ENCODE peak calls at places on chromosomes 3 and 15, in six cellular contexts. D is IMR-90, T is H9, R is mesenchymal stem cell, U is H1, M is trophoblast cell. J is an unnamed sample.

GRCh38 chr3:4904801-4905695 is 74.2 kb upstream of the BHLHE40 start:
- DNase-seq in D (peak), T (no peak), R (peak), U (no peak), M (no peak), J (no peak)

GRCh38 chr3:62990704-62991413 is 115.6 kb upstream of the CADPS start:
- DNase-seq in D (no peak), T (no peak), R (no peak), U (no peak), M (no peak), J (no peak)

GRCh38 chr15:66912001-66912400 is 153.4 kb upstream of the SMAD3 start:
- DNase-seq in D (no peak), T (peak), R (no peak), U (no peak), M (no peak), J (no peak)

GRCh38 chr15:84874991-84875390 is 9.5 kb upstream of the SLC28A1 start:
- DNase-seq in D (no peak), T (no peak), R (no peak), U (no peak), M (no peak), J (no peak)

GRCh38 chr15:101114610-101115009 is 137.2 kb downstream of the CHSY1 start:
- DNase-seq in D (no peak), T (peak), R (no peak), U (no peak), M (no peak), J (no peak)

GRCh38 chr3:155701882-155702465 is 42.9 kb downstream of the PLCH1 start:
- DNase-seq in D (peak), T (no peak), R (peak), U (no peak), M (no peak), J (peak)

GRCh38 chr15:70140543-70141375 is 43.0 kb upstream of the TLE3 start:
- DNase-seq in D (peak), T (peak), R (peak), U (peak), M (peak), J (no peak)

GRCh38 chr3:152909180-152909883 is 74.4 kb downstream of the P2RY1 start:
- DNase-seq in D (peak), T (no peak), R (peak), U (no peak), M (no peak), J (no peak)

GRCh38 chr3:157089455-157090221 is 70.3 kb downstream of the CCNL1 start:
- DNase-seq in D (peak), T (no peak), R (peak), U (no peak), M (peak), J (no peak)

GRCh38 chr3:40057077-40057476 is 247.7 kb downstream of the MYRIP start:
- DNase-seq in D (no peak), T (no peak), R (no peak), U (no peak), M (no peak), J (no peak)

GRCh38 chr3:187821616-187822317 is 76.5 kb upstream of the BCL6 start:
- DNase-seq in D (no peak), T (no peak), R (peak), U (no peak), M (no peak), J (no peak)

GRCh38 chr15:59722451-59722850 is 33.3 kb upstream of the BNIP2 start:
- DNase-seq in D (no peak), T (no peak), R (no peak), U (no peak), M (no peak), J (no peak)

GRCh38 chr3:46947981-46948791 is 28.4 kb downstream of the CCDC12 start:
- DNase-seq in D (peak), T (no peak), R (peak), U (no peak), M (peak), J (no peak)

GRCh38 chr3:5006755-5007202 is 27.5 kb downstream of the BHLHE40 start:
- DNase-seq in D (no peak), T (no peak), R (peak), U (no peak), M (peak), J (no peak)

GRCh38 chr3:151924753-151925152 is 51.3 kb downstream of the SUCNR1 start:
- DNase-seq in D (no peak), T (no peak), R (no peak), U (no peak), M (no peak), J (no peak)

GRCh38 chr3:177465243-177465642 is 268.0 kb upstream of the TBL1XR1 start:
- DNase-seq in D (no peak), T (no peak), R (no peak), U (no peak), M (no peak), J (no peak)

GRCh38 chr3:57864853-57865252 is 108.7 kb downstream of the SLMAP start:
- DNase-seq in D (peak), T (no peak), R (peak), U (no peak), M (no peak), J (no peak)

GRCh38 chr3:38644662-38645053 is 4.8 kb downstream of the SCN5A start:
- DNase-seq in D (no peak), T (no peak), R (no peak), U (no peak), M (no peak), J (no peak)

GRCh38 chr15:49985463-49985862 is 133.6 kb downstream of the ATP8B4 start:
- DNase-seq in D (no peak), T (no peak), R (no peak), U (no peak), M (no peak), J (no peak)

GRCh38 chr15:42133892-42134502 is 22.4 kb downstream of the PLA2G4F start:
- DNase-seq in D (peak), T (peak), R (peak), U (peak), M (peak), J (no peak)

GRCh38 chr3:177213806-177214528 is 16.7 kb upstream of the TBL1XR1 start:
- DNase-seq in D (no peak), T (no peak), R (no peak), U (no peak), M (no peak), J (no peak)

GRCh38 chr15:59885832-59886231 is 118.3 kb upstream of the FOXB1 start:
- DNase-seq in D (no peak), T (no peak), R (no peak), U (no peak), M (no peak), J (no peak)

GRCh38 chr3:99710094-99710493 is 71.7 kb downstream of the COL8A1 start:
- DNase-seq in D (no peak), T (no peak), R (no peak), U (no peak), M (no peak), J (no peak)

GRCh38 chr3:57959407-57960173 is 48.6 kb upstream of the FLNB start:
- DNase-seq in D (peak), T (no peak), R (no peak), U (no peak), M (peak), J (no peak)

GRCh38 chr3:47250309-47251060 is 32.1 kb downstream of the KIF9 start:
- DNase-seq in D (peak), T (peak), R (peak), U (no peak), M (peak), J (peak)

GRCh38 chr15:55552926-55553325 is 35.2 kb downstream of the PYGO1 start:
- DNase-seq in D (peak), T (peak), R (peak), U (no peak), M (peak), J (no peak)

GRCh38 chr15:100766225-100767001 is 113.2 kb upstream of the ALDH1A3 start:
- DNase-seq in D (no peak), T (no peak), R (no peak), U (no peak), M (no peak), J (no peak)

GRCh38 chr3:114942773-114943172 is 204.3 kb downstream of the ZBTB20 start:
- DNase-seq in D (no peak), T (no peak), R (no peak), U (no peak), M (no peak), J (no peak)

GRCh38 chr15:27993996-27994775 is 104.9 kb downstream of the OCA2 start:
- DNase-seq in D (no peak), T (no peak), R (no peak), U (no peak), M (no peak), J (no peak)

GRCh38 chr3:71517206-71517855 is 66.2 kb downstream of the FOXP1 start:
- DNase-seq in D (no peak), T (no peak), R (no peak), U (no peak), M (peak), J (no peak)

GRCh38 chr3:159185443-159186050 is 383.7 kb downstream of the MFSD1 start:
- DNase-seq in D (no peak), T (no peak), R (no peak), U (no peak), M (no peak), J (no peak)

GRCh38 chr3:69791919-69792399 is 52.7 kb downstream of the MITF start:
- DNase-seq in D (peak), T (no peak), R (peak), U (no peak), M (peak), J (no peak)

GRCh38 chr3:136070334-136070733 is 104.8 kb downstream of the PPP2R3A start:
- DNase-seq in D (peak), T (no peak), R (peak), U (no peak), M (peak), J (no peak)

GRCh38 chr3:117910820-117911524 is 1123.7 kb downstream of the IGSF11 start:
- DNase-seq in D (no peak), T (peak), R (no peak), U (no peak), M (no peak), J (no peak)

GRCh38 chr3:185825639-185826481 is 1.0 kb upstream of the IGF2BP2 start:
- DNase-seq in D (peak), T (peak), R (peak), U (no peak), M (peak), J (peak)

DNA sequence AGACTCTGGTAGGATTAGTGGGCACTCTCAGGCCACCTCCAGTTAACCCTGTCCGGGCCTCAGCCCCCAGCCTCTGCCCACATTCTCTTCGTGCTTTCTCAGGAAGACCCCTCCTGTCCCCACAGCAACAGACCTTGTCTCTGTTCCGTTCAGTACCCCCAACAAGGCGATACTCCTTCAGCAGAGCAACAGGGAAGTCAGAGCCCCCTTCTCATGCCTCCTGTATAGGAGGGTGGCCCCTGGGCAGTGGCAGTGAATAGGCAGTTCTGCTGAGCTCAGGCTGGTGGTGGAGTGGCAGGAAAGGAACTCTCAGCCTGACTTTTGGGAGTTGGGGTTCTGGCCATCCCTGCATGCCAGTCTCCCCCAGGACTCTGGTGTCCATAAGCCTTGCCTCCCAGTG is 513 bp downstream of the SEMA3B start:
- DNase-seq in D (no peak), T (no peak), R (no peak), U (no peak), M (no peak), J (no peak)
- H3K27ac ChIP-seq in D (peak), T (no peak), R (no peak), U (no peak), M (no peak), J (no peak)

GRCh38 chr3:165188452-165188851 is 7.7 kb downstream of the SLITRK3 start:
- DNase-seq in D (no peak), T (no peak), R (no peak), U (no peak), M (no peak), J (no peak)
- H3K9ac ChIP-seq in D (no peak), T (no peak), R (no peak), U (no peak), M (no peak), J (no peak)

DNA sequence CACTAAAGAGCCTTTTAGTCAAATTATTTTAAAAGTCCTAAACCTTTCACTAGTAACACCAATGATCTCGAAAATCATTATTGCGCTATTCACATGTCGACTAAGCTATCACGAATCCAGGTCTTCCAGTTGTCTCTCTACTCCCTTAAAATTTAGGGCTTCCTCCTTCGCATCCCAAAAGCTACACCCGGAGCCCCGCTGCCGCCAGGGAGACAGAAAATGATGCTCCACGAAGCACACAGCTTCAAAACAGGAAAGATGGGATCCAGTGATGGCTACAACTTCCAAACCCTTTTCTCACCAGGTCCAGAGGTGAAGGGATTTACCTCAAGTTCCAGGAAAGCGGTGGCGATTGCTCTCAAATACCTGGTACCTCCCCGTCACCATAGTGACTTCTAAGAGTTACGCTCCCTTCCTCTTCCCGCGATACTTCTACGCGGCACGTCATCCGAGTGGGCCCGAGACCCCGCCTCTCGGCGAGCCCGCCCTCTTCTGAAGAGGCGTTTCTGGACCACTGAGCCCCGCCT is at the start of gene IFT80:
- DNase-seq in D (peak), T (peak), R (peak), U (peak), M (peak), J (peak)
- H2BK120ac ChIP-seq in D (peak), T (no peak), R (peak), U (no peak), M (peak), J (peak)

GRCh38 chr3:129026728-129027543 is 25.8 kb downstream of the EFCC1 start:
- DNase-seq in D (peak), T (peak), R (peak), U (peak), M (peak), J (peak)
- H3K27ac ChIP-seq in D (no peak), T (no peak), R (no peak), U (no peak), M (no peak), J (no peak)

GRCh38 chr3:158104346-158105020 is 1.7 kb downstream of the SHOX2 start:
- DNase-seq in D (no peak), T (no peak), R (peak), U (no peak), M (no peak), J (no peak)
- H3K9ac ChIP-seq in D (no peak), T (no peak), R (peak), U (no peak), M (no peak), J (no peak)

DNA sequence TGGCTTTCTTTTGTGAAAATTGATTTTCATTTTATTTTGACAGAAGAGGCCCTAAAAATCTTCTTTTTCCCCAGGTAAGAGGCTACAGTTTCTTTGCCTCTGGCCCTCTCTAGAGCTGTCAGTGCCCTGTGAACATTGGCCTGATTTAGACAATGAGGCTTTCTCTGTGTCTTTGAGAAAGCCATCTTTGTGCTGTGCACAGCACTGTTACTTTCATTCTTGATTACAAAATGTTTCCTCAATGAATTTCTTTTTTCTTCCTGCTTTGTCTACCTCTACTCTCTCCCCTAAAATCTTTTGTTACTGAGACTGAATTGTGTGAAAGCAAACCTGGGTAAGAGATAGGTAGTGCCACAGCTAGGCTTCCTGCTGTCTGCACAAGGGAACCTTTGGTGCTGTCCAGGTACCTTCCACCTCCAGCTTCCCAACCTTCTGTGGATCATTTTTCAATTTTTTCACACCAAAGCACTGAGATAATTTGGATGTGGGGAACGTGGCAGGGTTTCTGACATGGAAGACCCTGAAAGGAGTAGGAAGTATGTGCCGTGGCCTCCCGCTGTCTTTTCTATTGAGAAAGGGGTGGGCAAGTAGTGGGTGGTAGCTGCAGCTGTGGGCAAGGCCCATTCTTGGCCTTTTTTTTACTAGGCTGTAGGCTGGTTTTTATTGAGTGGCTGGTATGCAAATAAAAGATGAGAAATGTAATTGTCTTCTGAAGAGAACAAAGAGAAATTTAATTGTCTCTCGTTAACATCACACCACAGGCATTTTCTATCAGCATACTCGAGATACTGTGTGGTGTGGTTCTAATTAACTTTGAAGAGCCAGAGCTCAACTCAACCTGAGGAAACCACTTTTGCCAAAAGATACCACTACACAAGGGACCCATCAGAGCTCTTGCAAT is 21.0 kb downstream of the RAB8B start:
- DNase-seq in D (no peak), T (peak), R (no peak), U (no peak), M (no peak), J (no peak)
- H2BK120ac ChIP-seq in D (no peak), T (no peak), R (no peak), U (no peak), M (no peak), J (no peak)

GRCh38 chr3:26068890-26069289 is 279.0 kb downstream of the OXSM start:
- DNase-seq in D (no peak), T (no peak), R (no peak), U (no peak), M (no peak), J (no peak)

GRCh38 chr3:26074080-26074479 is 284.2 kb downstream of the OXSM start:
- DNase-seq in D (no peak), T (no peak), R (no peak), U (no peak), M (no peak), J (no peak)

DNA sequence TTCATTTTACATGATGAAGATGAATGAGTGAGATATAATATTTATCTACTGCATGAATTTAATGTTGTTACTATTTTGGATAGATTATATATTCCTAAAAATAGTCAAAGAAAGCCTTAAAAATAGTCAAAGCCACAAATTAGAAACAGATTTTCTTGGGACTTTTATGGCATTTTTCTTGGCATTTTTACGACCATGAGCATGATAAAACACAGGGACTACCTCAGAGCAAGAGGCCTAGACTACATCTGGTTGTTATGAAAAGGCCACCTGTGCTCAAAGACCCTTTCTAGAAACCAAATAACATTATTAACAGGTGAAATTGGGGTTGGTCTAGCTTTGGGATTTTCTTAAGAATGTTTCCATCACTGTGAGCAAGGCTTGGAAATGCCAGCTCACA is 281.0 kb downstream of the OXSM start:
- DNase-seq in D (no peak), T (no peak), R (no peak), U (no peak), M (no peak), J (no peak)
- H3K27ac ChIP-seq in D (no peak), T (no peak), R (no peak), U (no peak), M (no peak), J (no peak)

DNA sequence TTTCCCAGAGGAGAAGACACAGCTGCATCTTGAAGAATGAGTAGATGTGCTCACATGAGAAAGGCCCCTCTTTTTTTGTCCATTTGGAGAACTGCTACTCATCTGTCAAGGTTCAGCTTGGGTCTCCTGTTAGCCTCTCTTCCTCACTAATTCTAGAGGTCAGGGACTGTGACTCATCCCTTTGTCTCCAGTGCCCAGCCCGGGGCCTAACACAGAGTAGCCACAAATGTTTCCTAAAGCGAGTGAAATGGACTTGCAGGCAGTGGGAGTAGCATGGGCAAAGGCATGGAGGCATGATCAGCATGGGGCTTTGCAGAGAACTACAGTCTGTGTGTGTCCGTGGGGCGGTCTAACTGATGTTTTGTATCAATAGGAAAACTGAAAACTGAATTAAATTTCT is 33.9 kb upstream of the MRPS22 start:
- DNase-seq in D (no peak), T (no peak), R (peak), U (no peak), M (peak), J (no peak)
- H3K9ac ChIP-seq in D (no peak), T (no peak), R (peak), U (no peak), M (no peak), J (no peak)

GRCh38 chr3:8110966-8111798 is 390.4 kb upstream of the LMCD1 start:
- DNase-seq in D (peak), T (peak), R (peak), U (peak), M (no peak), J (peak)

GRCh38 chr3:8113649-8114048 is 388.0 kb upstream of the LMCD1 start:
- DNase-seq in D (no peak), T (peak), R (no peak), U (no peak), M (no peak), J (no peak)
- H2BK120ac ChIP-seq in D (no peak), T (no peak), R (no peak), U (peak), M (no peak), J (no peak)

DNA sequence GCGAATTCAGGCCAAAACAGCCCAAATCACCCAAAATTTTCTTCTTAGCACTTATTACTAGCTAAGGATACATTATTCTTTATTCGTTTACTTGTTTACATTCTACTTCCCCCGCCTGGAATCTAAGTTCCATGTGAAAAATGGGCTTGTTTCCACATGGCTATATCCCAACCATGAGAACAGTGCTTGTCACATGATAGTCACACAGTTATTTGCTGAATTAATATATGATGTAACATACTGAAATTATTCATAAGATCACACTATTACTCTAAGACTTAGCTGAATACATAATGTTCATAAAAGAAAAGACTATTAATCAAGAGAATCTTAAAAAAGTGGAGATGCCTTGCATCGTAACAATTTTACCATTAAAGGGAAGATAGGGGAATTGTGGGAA is 6.6 kb downstream of the PBRM1 start:
- DNase-seq in D (no peak), T (no peak), R (no peak), U (no peak), M (no peak), J (no peak)
- H3K27ac ChIP-seq in D (peak), T (no peak), R (no peak), U (no peak), M (no peak), J (no peak)